ENCODE peak calls at places on chromosome 5, in five cellular contexts. One of them, this sample, is unnamed.

GRCh38 chr5:149667084-149667826 is 62.9 kb upstream of the PPARGC1B start:
- DNase-seq in activated CD8-positive, alpha-beta T cell treated with anti-CD3 and anti-CD28 coated beads, Interleukin-2, amount 10 ng/mL, durations not matched to agents 7 days and 5 days: peak
- DNase-seq in HepG2: peak
- DNase-seq in substantia nigra: no peak
- DNase-seq in stimulated activated CD4-positive, alpha-beta T cell treated with anti-CD3 and anti-CD28 coated beads, Interleukin-1b, Interleukin-23, amount 100 ng/mL, for 1 hour: no peak
- DNase-seq in this sample: no peak

GRCh38 chr5:96214442-96215197 is 218.4 kb downstream of the PCSK1 start:
- DNase-seq in activated CD8-positive, alpha-beta T cell treated with anti-CD3 and anti-CD28 coated beads, Interleukin-2, amount 10 ng/mL, durations not matched to agents 7 days and 5 days: no peak
- DNase-seq in HepG2: peak
- DNase-seq in substantia nigra: no peak
- DNase-seq in stimulated activated CD4-positive, alpha-beta T cell treated with anti-CD3 and anti-CD28 coated beads, Interleukin-1b, Interleukin-23, amount 100 ng/mL, for 1 hour: no peak
- DNase-seq in this sample: no peak

GRCh38 chr5:146390469-146390868 is 51.8 kb downstream of the POU4F3 start:
- DNase-seq in activated CD8-positive, alpha-beta T cell treated with anti-CD3 and anti-CD28 coated beads, Interleukin-2, amount 10 ng/mL, durations not matched to agents 7 days and 5 days: no peak
- DNase-seq in HepG2: peak
- DNase-seq in substantia nigra: no peak
- DNase-seq in stimulated activated CD4-positive, alpha-beta T cell treated with anti-CD3 and anti-CD28 coated beads, Interleukin-1b, Interleukin-23, amount 100 ng/mL, for 1 hour: no peak
- DNase-seq in this sample: no peak

GRCh38 chr5:18420711-18421110 is 786.5 kb downstream of the TAF11L14 start:
- DNase-seq in activated CD8-positive, alpha-beta T cell treated with anti-CD3 and anti-CD28 coated beads, Interleukin-2, amount 10 ng/mL, durations not matched to agents 7 days and 5 days: no peak
- DNase-seq in HepG2: no peak
- DNase-seq in substantia nigra: no peak
- DNase-seq in stimulated activated CD4-positive, alpha-beta T cell treated with anti-CD3 and anti-CD28 coated beads, Interleukin-1b, Interleukin-23, amount 100 ng/mL, for 1 hour: no peak
- DNase-seq in this sample: no peak

GRCh38 chr5:140214831-140215230 is 39.8 kb downstream of the CYSTM1 start:
- DNase-seq in activated CD8-positive, alpha-beta T cell treated with anti-CD3 and anti-CD28 coated beads, Interleukin-2, amount 10 ng/mL, durations not matched to agents 7 days and 5 days: no peak
- DNase-seq in HepG2: no peak
- DNase-seq in substantia nigra: no peak
- DNase-seq in stimulated activated CD4-positive, alpha-beta T cell treated with anti-CD3 and anti-CD28 coated beads, Interleukin-1b, Interleukin-23, amount 100 ng/mL, for 1 hour: no peak
- DNase-seq in this sample: no peak

GRCh38 chr5:13328316-13328715 is 616.2 kb downstream of the DNAH5 start:
- DNase-seq in activated CD8-positive, alpha-beta T cell treated with anti-CD3 and anti-CD28 coated beads, Interleukin-2, amount 10 ng/mL, durations not matched to agents 7 days and 5 days: no peak
- DNase-seq in HepG2: no peak
- DNase-seq in substantia nigra: no peak
- DNase-seq in stimulated activated CD4-positive, alpha-beta T cell treated with anti-CD3 and anti-CD28 coated beads, Interleukin-1b, Interleukin-23, amount 100 ng/mL, for 1 hour: no peak
- DNase-seq in this sample: no peak

GRCh38 chr5:88732862-88733261 is 150.1 kb downstream of the MEF2C start:
- DNase-seq in activated CD8-positive, alpha-beta T cell treated with anti-CD3 and anti-CD28 coated beads, Interleukin-2, amount 10 ng/mL, durations not matched to agents 7 days and 5 days: no peak
- DNase-seq in HepG2: no peak
- DNase-seq in substantia nigra: no peak
- DNase-seq in stimulated activated CD4-positive, alpha-beta T cell treated with anti-CD3 and anti-CD28 coated beads, Interleukin-1b, Interleukin-23, amount 100 ng/mL, for 1 hour: no peak
- DNase-seq in this sample: no peak

GRCh38 chr5:154523704-154524103 is 45.7 kb upstream of the HAND1 start:
- DNase-seq in activated CD8-positive, alpha-beta T cell treated with anti-CD3 and anti-CD28 coated beads, Interleukin-2, amount 10 ng/mL, durations not matched to agents 7 days and 5 days: no peak
- DNase-seq in HepG2: no peak
- DNase-seq in substantia nigra: no peak
- DNase-seq in stimulated activated CD4-positive, alpha-beta T cell treated with anti-CD3 and anti-CD28 coated beads, Interleukin-1b, Interleukin-23, amount 100 ng/mL, for 1 hour: no peak
- DNase-seq in this sample: no peak

GRCh38 chr5:170636206-170636605 is 132.4 kb downstream of the KCNIP1 start:
- DNase-seq in activated CD8-positive, alpha-beta T cell treated with anti-CD3 and anti-CD28 coated beads, Interleukin-2, amount 10 ng/mL, durations not matched to agents 7 days and 5 days: no peak
- DNase-seq in HepG2: no peak
- DNase-seq in substantia nigra: no peak
- DNase-seq in stimulated activated CD4-positive, alpha-beta T cell treated with anti-CD3 and anti-CD28 coated beads, Interleukin-1b, Interleukin-23, amount 100 ng/mL, for 1 hour: no peak
- DNase-seq in this sample: no peak

GRCh38 chr5:119439140-119439625 is 13.1 kb upstream of the HSD17B4 start:
- DNase-seq in activated CD8-positive, alpha-beta T cell treated with anti-CD3 and anti-CD28 coated beads, Interleukin-2, amount 10 ng/mL, durations not matched to agents 7 days and 5 days: no peak
- DNase-seq in HepG2: peak
- DNase-seq in substantia nigra: no peak
- DNase-seq in stimulated activated CD4-positive, alpha-beta T cell treated with anti-CD3 and anti-CD28 coated beads, Interleukin-1b, Interleukin-23, amount 100 ng/mL, for 1 hour: no peak
- DNase-seq in this sample: no peak

GRCh38 chr5:102807878-102808502 is 52.9 kb downstream of the PAM start:
- DNase-seq in activated CD8-positive, alpha-beta T cell treated with anti-CD3 and anti-CD28 coated beads, Interleukin-2, amount 10 ng/mL, durations not matched to agents 7 days and 5 days: no peak
- DNase-seq in HepG2: no peak
- DNase-seq in substantia nigra: no peak
- DNase-seq in stimulated activated CD4-positive, alpha-beta T cell treated with anti-CD3 and anti-CD28 coated beads, Interleukin-1b, Interleukin-23, amount 100 ng/mL, for 1 hour: no peak
- DNase-seq in this sample: no peak

This sample was measured in dorsolateral prefrontal cortex.